ENCODE peak calls at places on chromosomes 12 and 14, in four cellular contexts. Z is GM19239; M is NCI-H187 treated with DMSO at 0.1 percent for 48 hours; J is activated naive CD8-positive, alpha-beta T cell treated with anti-CD3 and anti-CD28 coated beads, Interleukin-2, amount 50 U/mL, for 24 hours. H is an unnamed sample.

GRCh38 chr14:55717621-55718020 is 137.6 kb downstream of the KTN1 start:
- DNase-seq in Z (no peak), J (no peak), M (no peak), H (no peak)

GRCh38 chr12:52870361-52871290 is 21.8 kb upstream of the KRT78 start:
- DNase-seq in Z (peak), J (peak), M (no peak), H (no peak)

GRCh38 chr14:99381688-99382060 is 99.0 kb downstream of the SETD3 start:
- DNase-seq in J (no peak), M (no peak), Z (no peak), H (no peak)

GRCh38 chr12:12156835-12157234 is 86.1 kb downstream of the BCL2L14 start:
- DNase-seq in J (no peak), Z (no peak), M (no peak), H (no peak)

GRCh38 chr12:15701212-15701611 is 88.0 kb downstream of the EPS8 start:
- DNase-seq in Z (no peak), J (no peak), M (no peak), H (no peak)

GRCh38 chr14:59870277-59871165 is at the start of gene RTN1:
- DNase-seq in J (peak), Z (peak), M (peak), H (no peak)

GRCh38 chr12:46433829-46434228 is 61.3 kb upstream of the SLC38A2 start:
- DNase-seq in Z (no peak), M (no peak), J (no peak), H (no peak)

GRCh38 chr14:88009486-88009885 is 4.6 kb downstream of the GPR65 start:
- DNase-seq in Z (no peak), J (no peak), M (no peak), H (no peak)

GRCh38 chr14:68624541-68625220 is 168.2 kb downstream of the ZFP36L1 start:
- DNase-seq in J (no peak), M (no peak), Z (no peak), H (no peak)

GRCh38 chr14:30790827-30791226 is 83.5 kb upstream of the COCH start:
- DNase-seq in J (no peak), Z (no peak), M (no peak), H (no peak)

GRCh38 chr14:47846008-47846407 is 170.6 kb upstream of the MDGA2 start:
- DNase-seq in Z (no peak), M (no peak), J (no peak), H (no peak)

GRCh38 chr14:50425816-50426215 is 29.1 kb upstream of the CDKL1 start:
- DNase-seq in M (no peak), J (no peak), Z (no peak), H (no peak)

GRCh38 chr12:123000578-123000977 is 20.1 kb downstream of the ARL6IP4 start:
- DNase-seq in Z (no peak), M (no peak), J (no peak), H (no peak)

GRCh38 chr12:49959570-49960473 is 1.9 kb upstream of the AQP5 start:
- DNase-seq in J (no peak), Z (no peak), M (no peak), H (no peak)

GRCh38 chr12:54337854-54338650 is 13.1 kb downstream of the COPZ1 start:
- DNase-seq in M (no peak), Z (no peak), J (no peak), H (no peak)

GRCh38 chr12:7344831-7345230 is 41.0 kb downstream of the ACSM4 start:
- DNase-seq in J (no peak), Z (no peak), M (no peak), H (no peak)

GRCh38 chr12:125579916-125580315 is 514.7 kb downstream of the AACS start:
- DNase-seq in M (no peak), J (no peak), Z (no peak), H (no peak)

GRCh38 chr12:131460516-131460915 is 250.4 kb upstream of the SFSWAP start:
- DNase-seq in M (no peak), Z (no peak), J (no peak), H (no peak)

GRCh38 chr12:50765325-50765911 is 1.5 kb downstream of the ATF1 start:
- DNase-seq in J (peak), M (no peak), Z (peak), H (no peak)

GRCh38 chr12:123150804-123151678 is at the start of gene PITPNM2:
- DNase-seq in J (peak), M (no peak), Z (peak), H (no peak)

GRCh38 chr14:55240526-55241178 is 30.6 kb upstream of the FBXO34 start:
- DNase-seq in Z (no peak), M (no peak), J (no peak), H (no peak)

GRCh38 chr12:10753066-10753465 is 29.9 kb upstream of the YBX3 start:
- DNase-seq in J (no peak), M (no peak), Z (no peak), H (no peak)

GRCh38 chr14:73477618-73478266 is 13.0 kb upstream of the RIOX1 start:
- DNase-seq in M (no peak), Z (no peak), J (no peak), H (no peak)

GRCh38 chr14:37172024-37172869 is at the start of gene SLC25A21:
- DNase-seq in Z (no peak), J (peak), M (peak), H (no peak)

GRCh38 chr12:130557876-130558770 is 158.0 kb downstream of the RIMBP2 start:
- DNase-seq in M (no peak), J (no peak), Z (no peak), H (no peak)

GRCh38 chr12:20438307-20438779 is 70.0 kb downstream of the PDE3A start:
- DNase-seq in M (no peak), Z (no peak), J (no peak), H (no peak)

GRCh38 chr12:108814462-108815211 is 42.7 kb downstream of the SSH1 start:
- DNase-seq in M (no peak), J (no peak), Z (no peak), H (no peak)

GRCh38 chr12:92132282-92132681 is 13.4 kb downstream of the BTG1 start:
- DNase-seq in Z (no peak), M (no peak), J (no peak), H (no peak)

GRCh38 chr12:43789941-43790340 is 16.2 kb downstream of the TWF1 start:
- DNase-seq in J (no peak), Z (no peak), M (no peak), H (no peak)

GRCh38 chr12:42446761-42447160 is 120.8 kb downstream of the PPHLN1 start:
- DNase-seq in Z (no peak), J (no peak), M (no peak), H (no peak)

GRCh38 chr14:41297961-41298690 is 308.6 kb upstream of the LRFN5 start:
- DNase-seq in M (no peak), J (no peak), Z (no peak), H (no peak)

GRCh38 chr12:9404469-9405260 is 196.5 kb upstream of the PZP start:
- DNase-seq in M (no peak), Z (no peak), J (no peak), H (no peak)

GRCh38 chr12:82479511-82479910 is 121.2 kb downstream of the METTL25 start:
- DNase-seq in Z (no peak), M (no peak), J (no peak), H (no peak)

GRCh38 chr14:43297794-43298193 is 1209.3 kb downstream of the FSCB start:
- DNase-seq in J (no peak), M (no peak), Z (no peak), H (no peak)

GRCh38 chr14:43413094-43413493 is 1094.0 kb downstream of the FSCB start:
- DNase-seq in Z (no peak), J (no peak), M (no peak), H (no peak)

GRCh38 chr12:29255061-29255460 is 106.0 kb downstream of the FAR2 start:
- DNase-seq in Z (no peak), M (no peak), J (no peak), H (no peak)

GRCh38 chr14:22536853-22537338 is 52.1 kb downstream of the DAD1 start:
- DNase-seq in Z (peak), M (no peak), J (peak), H (no peak)

GRCh38 chr12:108519558-108519957 is 4.5 kb downstream of the FICD start:
- DNase-seq in M (no peak), J (no peak), Z (no peak), H (no peak)

GRCh38 chr14:32372154-32372553 is 43.1 kb downstream of the AKAP6 start:
- DNase-seq in Z (no peak), M (no peak), J (no peak), H (no peak)

H was measured in esophagus squamous epithelium.